ENCODE peak calls at places on chromosomes 1 and 21, in six cellular contexts. V is A549, X is K562, J is endothelial cell of umbilical vein, C is HepG2, H is GM12878. Z is an unnamed sample.

GRCh38 chr1:153422450-153423068 is 6.2 kb downstream of the S100A7A start:
- DNase-seq in V (peak), X (peak), J (peak), C (peak), H (no peak), Z (peak)

GRCh38 chr1:202086579-202087350 is 36.0 kb upstream of the GPR37L1 start:
- DNase-seq in V (no peak), X (no peak), J (no peak), C (no peak), H (no peak), Z (no peak)

GRCh38 chr1:150466964-150467363 is 20.3 kb upstream of the TARS2 start:
- DNase-seq in V (no peak), X (no peak), J (no peak), C (no peak), H (no peak), Z (no peak)

GRCh38 chr21:34800797-34801518 is 132.2 kb downstream of the CLIC6 start:
- DNase-seq in V (peak), X (no peak), J (no peak), C (no peak), H (no peak), Z (no peak)

GRCh38 chr1:211329764-211330201 is 3.1 kb downstream of the TRAF5 start:
- DNase-seq in V (no peak), X (no peak), J (no peak), C (no peak), H (no peak), Z (no peak)

GRCh38 chr1:218366322-218367052 is 21.4 kb downstream of the TGFB2 start:
- DNase-seq in V (peak), X (no peak), J (no peak), C (peak), H (no peak), Z (no peak)

GRCh38 chr1:152148991-152149390 is 10.0 kb downstream of the RPTN start:
- DNase-seq in V (no peak), X (no peak), J (no peak), C (no peak), H (no peak), Z (no peak)

GRCh38 chr1:119293777-119294176 is 74.8 kb upstream of the HAO2 start:
- DNase-seq in V (no peak), X (no peak), J (no peak), C (no peak), H (no peak), Z (no peak)

GRCh38 chr1:196732526-196732925 is 42.1 kb upstream of the CFHR3 start:
- DNase-seq in V (no peak), X (no peak), J (no peak), C (peak), H (no peak), Z (no peak)
- TF ChIP-seq MYC in V (no peak), X (no peak), J (no peak), C (no peak), H (no peak), Z (no peak)

GRCh38 chr1:180623579-180624347 is 8.1 kb upstream of the XPR1 start:
- DNase-seq in V (peak), X (no peak), J (peak), C (no peak), H (no peak), Z (peak)
- TF ChIP-seq CTCF in V (peak), X (peak), J (no peak), C (no peak), H (no peak), Z (no peak)

GRCh38 chr1:65983500-65983899 is 190.8 kb downstream of the PDE4B start:
- DNase-seq in V (no peak), X (no peak), J (no peak), C (no peak), H (no peak), Z (no peak)
- TF ChIP-seq MYC in V (no peak), X (no peak), J (no peak), C (no peak), H (no peak), Z (no peak)

DNA sequence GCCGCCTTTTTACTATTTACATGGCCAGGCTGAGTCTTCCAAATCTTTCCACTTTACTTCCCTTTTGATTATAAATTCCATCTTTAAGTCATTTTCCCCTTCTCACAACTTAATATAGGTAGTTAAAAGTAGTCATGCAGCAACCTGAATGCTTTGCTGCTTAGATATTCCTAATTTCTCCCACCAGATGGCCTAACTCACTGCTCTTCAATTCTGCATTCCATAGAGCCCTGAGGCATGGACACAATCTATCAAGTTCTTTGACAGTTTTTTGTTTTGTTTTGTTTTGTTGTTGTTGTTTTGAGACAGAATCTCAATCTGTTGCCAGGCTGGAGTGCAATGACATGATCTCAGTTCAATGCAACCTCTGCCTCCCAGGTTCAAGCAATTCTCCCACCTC is 21.7 kb upstream of the FAAH start:
- DNase-seq in V (no peak), X (no peak), J (no peak), C (no peak), H (no peak), Z (no peak)
- TF ChIP-seq CTCF in V (no peak), X (no peak), J (no peak), C (no peak), H (no peak), Z (no peak)

DNA sequence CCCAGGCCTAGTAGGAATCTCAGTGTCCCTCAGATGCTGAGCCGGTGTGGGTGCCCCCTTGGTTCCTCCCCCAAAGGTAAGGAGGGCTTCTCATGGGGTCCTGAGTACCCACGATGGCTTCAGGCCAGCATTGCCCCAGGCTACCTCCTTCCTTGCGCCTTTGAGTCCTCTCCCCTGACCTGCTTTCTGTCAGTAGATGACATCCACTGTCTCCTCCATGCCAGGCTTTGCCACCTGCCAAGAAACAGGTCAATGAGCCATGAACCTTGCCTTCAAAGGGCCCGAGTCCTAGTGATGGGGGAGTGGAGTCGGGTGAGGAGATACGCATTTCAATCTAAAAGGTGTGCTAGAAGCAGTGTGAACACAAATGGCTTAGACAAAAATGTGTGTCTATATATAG is 15.6 kb downstream of the WNT4 start:
- DNase-seq in V (no peak), X (no peak), J (no peak), C (no peak), H (no peak), Z (no peak)
- TF ChIP-seq MYC in V (no peak), X (no peak), J (no peak), C (no peak), H (no peak), Z (no peak)

DNA sequence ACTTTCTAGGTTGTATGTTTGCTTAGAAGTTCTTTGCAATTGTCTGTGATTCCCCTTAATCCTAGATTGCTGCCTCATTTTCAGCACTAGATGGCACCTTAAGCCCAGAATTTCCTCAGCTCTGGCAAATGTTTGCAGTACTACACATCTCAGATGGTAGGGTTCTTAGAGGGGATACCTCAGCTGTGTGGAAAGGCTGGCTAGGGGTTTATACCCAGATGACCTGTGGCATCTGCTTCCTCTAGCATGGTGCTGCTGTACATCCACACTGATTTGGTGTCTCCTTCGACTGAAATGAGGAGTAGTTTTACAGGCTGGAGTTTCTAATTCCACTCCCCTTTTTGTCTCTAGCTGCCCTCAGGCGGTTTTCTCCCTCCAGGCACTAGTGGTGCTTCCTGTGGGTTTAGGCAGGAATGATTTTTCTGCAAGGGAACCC is 23.5 kb downstream of the ASB17 start:
- DNase-seq in V (peak), X (peak), J (peak), C (peak), H (peak), Z (peak)
- TF ChIP-seq CTCF in V (peak), X (peak), J (peak), C (peak), H (peak), Z (peak)

DNA sequence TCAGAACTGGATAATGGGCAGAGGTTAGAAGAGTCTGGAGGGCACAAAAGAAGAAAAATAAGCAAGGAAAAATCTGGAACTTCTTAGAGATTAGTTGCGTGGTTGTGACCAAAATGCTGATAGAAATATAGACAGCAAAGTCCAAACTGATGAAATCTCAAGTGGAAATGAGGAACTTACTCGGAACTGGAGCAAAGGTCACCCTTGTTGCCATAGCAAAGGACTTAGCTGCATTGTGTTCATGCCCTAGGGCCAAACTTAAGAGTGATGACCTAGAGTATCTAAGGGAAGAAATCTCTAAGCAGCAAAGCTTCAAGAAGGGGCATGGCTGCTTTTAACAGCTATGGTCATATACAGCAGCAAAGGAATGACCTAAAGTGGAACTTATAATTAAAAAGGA is 180.0 kb downstream of the TTLL7 start:
- DNase-seq in V (no peak), X (no peak), J (no peak), C (peak), H (no peak), Z (peak)
- TF ChIP-seq MYC in V (no peak), X (no peak), J (no peak), C (no peak), H (no peak), Z (no peak)

DNA sequence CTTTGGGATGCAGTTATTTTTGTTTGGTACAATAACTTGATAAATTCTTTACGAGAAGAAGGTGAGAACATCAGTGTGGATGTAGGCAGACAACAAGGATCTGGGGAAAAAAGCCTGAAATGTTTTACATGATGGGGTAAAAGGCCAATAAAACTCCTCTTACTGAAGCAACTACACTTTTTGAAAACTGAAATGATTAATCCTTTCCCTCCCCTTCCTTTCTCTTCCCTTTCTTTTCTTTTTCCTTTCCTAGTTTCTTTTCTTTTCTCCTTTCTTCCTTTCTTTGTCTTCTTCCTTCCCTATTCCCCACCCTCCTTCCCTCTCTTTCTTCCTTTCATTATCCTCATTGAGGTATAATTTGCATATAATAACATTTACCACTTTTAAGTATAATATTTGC is 24.6 kb downstream of the F5 start:
- DNase-seq in V (no peak), X (no peak), J (no peak), C (no peak), H (no peak), Z (no peak)
- TF ChIP-seq CTCF in V (no peak), X (no peak), J (no peak), C (no peak), H (no peak), Z (no peak)

DNA sequence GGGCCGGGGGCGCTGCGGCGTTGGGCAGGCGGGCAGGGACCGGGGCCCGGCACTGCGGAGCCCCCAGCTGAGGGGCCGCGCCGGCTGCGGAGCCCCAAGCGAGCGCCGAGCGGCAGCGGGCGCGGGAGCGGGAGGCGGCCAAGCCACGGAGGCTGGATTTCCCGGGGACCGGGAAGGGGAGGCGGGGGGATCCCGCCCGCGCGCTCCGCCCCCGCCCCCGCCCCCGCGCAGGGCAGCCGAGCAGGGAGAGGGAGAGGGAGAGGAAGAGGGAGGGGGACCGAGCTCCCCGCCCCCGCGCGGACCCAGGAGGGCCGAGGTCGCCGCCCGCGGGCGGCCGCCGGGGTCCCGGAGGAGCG is at the start of gene DLGAP3:
- DNase-seq in V (no peak), X (peak), J (no peak), C (no peak), H (no peak), Z (no peak)
- TF ChIP-seq MYC in V (no peak), X (no peak), J (no peak), C (no peak), H (no peak), Z (no peak)

GRCh38 chr1:2821970-2822620 is 20.6 kb upstream of the TTC34 start:
- DNase-seq in V (peak), X (peak), J (no peak), C (no peak), H (no peak), Z (peak)
- TF ChIP-seq CTCF in V (peak), X (peak), J (no peak), C (peak), H (peak), Z (peak)